ENCODE peak calls at places on chromosomes 5 and 9, in five cellular contexts. W, X, R, T and P are unnamed samples.

GRCh38 chr5:181204561-181205401 is at the start of gene TRIM7:
- DNase-seq in W (no peak), X (peak), R (no peak), T (peak), P (no peak)

GRCh38 chr9:107739601-107740082 is 250.1 kb upstream of the KLF4 start:
- DNase-seq in W (no peak), X (no peak), R (peak), T (no peak), P (no peak)

GRCh38 chr5:93793159-93793781 is 51.9 kb upstream of the POU5F2 start:
- DNase-seq in W (no peak), X (no peak), R (no peak), T (no peak), P (no peak)

GRCh38 chr9:4666042-4666699 is at the start of gene SPATA6L:
- DNase-seq in W (no peak), X (peak), R (peak), T (peak), P (peak)

GRCh38 chr5:93578179-93578812 is 2.7 kb downstream of the NR2F1-AS1 start:
- DNase-seq in W (no peak), X (no peak), R (no peak), T (no peak), P (no peak)

GRCh38 chr5:177531209-177531940 is 14.6 kb upstream of the DDX41 start:
- DNase-seq in W (no peak), X (no peak), R (no peak), T (no peak), P (no peak)

GRCh38 chr5:27041372-27041771 is 3.0 kb upstream of the CDH9 start:
- DNase-seq in W (no peak), X (no peak), R (no peak), T (no peak), P (no peak)

GRCh38 chr9:116274293-116274692 is 120.7 kb downstream of the PAPPA start:
- DNase-seq in W (no peak), X (no peak), R (no peak), T (no peak), P (no peak)

GRCh38 chr5:91174418-91174817 is 208.7 kb downstream of the ARRDC3 start:
- DNase-seq in W (no peak), X (no peak), R (no peak), T (no peak), P (no peak)

GRCh38 chr5:19745247-19745646 is 242.8 kb downstream of the CDH18 start:
- DNase-seq in W (no peak), X (no peak), R (peak), T (no peak), P (no peak)

GRCh38 chr5:58786904-58787303 is 204.0 kb downstream of the RAB3C start:
- DNase-seq in W (no peak), X (no peak), R (no peak), T (no peak), P (no peak)

GRCh38 chr5:58042933-58043606 is 416.8 kb downstream of the PLK2 start:
- DNase-seq in W (no peak), X (peak), R (no peak), T (no peak), P (peak)

GRCh38 chr9:131277673-131278420 is 1.5 kb upstream of the FAM78A start:
- DNase-seq in W (peak), X (peak), R (peak), T (peak), P (peak)

DNA sequence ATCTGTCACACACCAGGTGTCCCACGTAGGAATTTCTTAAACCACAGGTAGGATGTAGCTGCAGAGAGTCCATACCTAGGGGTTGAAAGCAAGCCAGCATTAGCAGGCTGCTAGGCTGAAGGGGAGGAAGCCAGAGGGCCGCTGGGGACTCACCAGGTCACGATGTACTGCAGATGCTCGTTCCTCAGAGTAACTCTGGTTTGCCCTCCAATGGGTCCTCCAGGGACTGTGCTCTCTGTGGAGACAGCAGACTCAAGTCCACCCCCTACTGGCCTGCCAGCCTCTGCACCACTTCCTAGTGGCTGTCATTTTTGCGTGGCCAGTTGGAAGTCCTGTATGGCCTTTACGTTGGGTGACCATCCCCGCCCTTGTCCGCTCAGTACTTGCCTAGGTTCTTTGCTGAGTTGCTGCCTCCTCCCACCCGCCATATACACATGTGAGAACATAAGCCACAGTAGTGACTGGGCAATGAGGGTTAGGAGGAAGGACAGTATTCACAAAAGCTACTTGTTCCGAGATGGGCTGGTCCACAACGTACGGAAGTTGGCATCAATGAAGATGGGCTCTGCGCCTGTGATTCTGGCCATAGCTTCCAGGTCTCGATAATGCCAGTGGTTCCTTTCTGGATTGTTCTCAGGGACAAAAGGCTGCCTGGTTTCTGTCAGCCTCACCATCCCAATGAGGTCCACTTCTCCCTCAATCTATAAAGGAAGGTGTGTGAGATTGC is 4.1 kb downstream of the RPL7A start:
- DNase-seq in W (no peak), X (no peak), R (peak), T (peak), P (peak)
- TF ChIP-seq POLR2A in W (no peak), X (no peak), R (no peak), T (no peak), P (peak)

GRCh38 chr5:136042665-136043121 is 13.9 kb downstream of the TGFBI start:
- DNase-seq in W (no peak), X (no peak), R (no peak), T (no peak), P (no peak)
- TF ChIP-seq POLR2A in W (no peak), X (no peak), R (no peak), T (no peak), P (no peak)

GRCh38 chr5:179608131-179608581 is 15.3 kb downstream of the HNRNPH1 start:
- DNase-seq in W (no peak), X (no peak), R (no peak), T (no peak), P (no peak)
- TF ChIP-seq POLR2A in W (no peak), X (no peak), R (peak), T (no peak), P (no peak)

DNA sequence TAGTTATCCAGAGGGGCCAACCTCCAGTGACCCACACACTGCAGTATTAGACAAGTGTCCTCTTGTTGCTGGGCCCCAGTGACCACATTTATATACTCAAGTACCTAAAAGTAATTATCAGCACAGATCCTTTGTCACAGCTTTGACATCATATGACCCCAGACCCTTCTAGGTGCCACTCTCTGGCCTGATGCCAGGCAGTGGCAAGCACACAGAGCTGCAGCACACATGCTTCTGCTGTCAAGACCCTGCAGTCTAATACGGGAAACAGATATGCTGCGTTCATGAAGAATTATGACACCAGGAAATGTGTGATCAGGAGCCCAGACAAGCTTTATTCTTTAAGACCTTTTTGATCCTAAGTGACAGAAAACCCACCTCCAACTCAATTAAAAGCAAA is 63.8 kb upstream of the AFAP1L1 start:
- DNase-seq in W (no peak), X (no peak), R (no peak), T (no peak), P (no peak)
- TF ChIP-seq POLR2A in W (no peak), X (no peak), R (no peak), T (no peak), P (no peak)

DNA sequence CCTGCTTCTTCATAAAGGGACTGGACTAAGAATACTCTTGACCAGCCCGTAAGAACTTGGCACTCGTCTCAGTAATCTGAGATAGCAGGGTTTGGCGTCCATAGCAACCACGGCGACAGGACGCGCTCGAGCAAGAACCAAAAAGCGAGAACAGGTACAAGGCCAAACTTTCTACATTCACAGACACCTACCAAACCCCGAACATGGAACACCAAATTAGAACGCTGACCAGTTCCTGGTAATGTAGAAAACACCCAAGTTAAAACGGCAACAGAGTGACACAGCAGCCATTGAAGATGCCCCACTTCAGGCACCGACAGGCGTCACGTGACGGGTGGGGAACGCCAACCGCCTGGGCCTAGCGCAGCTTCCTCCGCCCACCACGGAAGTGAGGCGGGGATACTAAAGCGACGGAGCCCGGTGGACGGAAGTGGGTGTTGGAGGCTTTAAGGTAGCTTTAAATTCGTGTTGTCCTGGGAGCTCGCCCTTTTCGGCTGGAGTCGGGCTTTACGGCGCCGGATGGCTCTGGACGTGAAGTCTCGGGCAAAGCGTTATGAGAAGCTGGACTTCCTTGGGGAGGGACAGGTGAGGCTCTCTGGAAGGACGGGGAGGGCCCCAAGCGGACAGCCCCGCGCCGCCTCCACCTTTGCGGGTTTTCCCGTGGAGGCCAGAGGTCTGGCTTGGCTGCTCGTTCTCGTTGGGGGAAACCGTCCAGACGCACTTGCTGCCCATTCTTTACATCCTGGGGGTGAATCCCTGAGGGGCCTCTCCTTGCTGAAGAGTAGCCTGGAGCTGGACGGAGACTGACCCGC is at the start of gene CDK7:
- DNase-seq in W (peak), X (peak), R (peak), T (peak), P (peak)
- TF ChIP-seq POLR2A in W (peak), X (peak), R (peak), T (peak), P (peak)

DNA sequence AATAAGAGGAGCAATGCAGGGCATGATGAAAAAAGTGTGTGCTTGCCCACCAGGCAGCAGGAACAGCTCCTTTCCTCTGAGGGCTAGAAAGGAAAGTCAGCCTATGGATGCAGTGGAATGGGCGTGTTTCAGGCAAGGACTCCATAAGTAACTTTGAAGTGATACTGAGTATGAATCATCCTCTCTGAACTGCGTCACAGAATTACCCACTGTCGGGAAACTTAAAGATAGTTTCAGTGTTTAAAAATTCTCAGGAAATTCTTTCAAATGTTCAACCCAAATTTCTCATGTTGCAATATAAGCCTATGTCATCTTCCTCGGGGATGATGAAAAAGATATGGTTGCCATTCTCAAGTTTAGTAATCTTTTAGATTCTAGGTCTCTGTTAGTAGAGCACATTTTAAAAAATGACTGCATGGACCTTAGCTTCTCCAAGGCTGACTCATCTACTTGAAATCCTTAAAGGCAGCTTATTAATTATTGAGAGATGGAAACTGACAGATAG is 27.7 kb downstream of the PTCD2 start:
- DNase-seq in W (peak), X (no peak), R (no peak), T (peak), P (peak)
- TF ChIP-seq POLR2A in W (no peak), X (no peak), R (no peak), T (no peak), P (no peak)

GRCh38 chr9:128203024-128203841 is at the start of gene DNM1:
- DNase-seq in W (no peak), X (peak), R (peak), T (peak), P (peak)
- TF ChIP-seq POLR2A in W (peak), X (no peak), R (no peak), T (peak), P (no peak)

DNA sequence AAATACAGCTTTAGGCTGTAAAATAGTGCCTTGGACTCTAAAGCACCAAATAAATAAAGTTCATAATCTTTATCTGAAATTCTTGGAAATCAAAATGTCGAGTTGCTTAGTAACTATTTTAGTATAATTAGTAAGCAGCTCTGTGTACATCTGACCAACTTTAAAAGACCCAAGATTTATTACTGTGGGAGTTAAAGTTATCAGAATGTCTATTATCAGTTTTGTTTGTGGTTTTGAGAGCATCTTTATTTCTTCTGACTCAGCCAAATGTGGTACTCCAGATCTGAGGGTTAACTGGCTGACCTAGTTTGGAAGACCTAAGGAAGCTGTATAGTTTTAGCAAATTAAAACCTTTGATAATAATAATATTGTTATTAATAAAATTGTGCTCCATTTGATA is 81.2 kb downstream of the PRLR start:
- DNase-seq in W (no peak), X (no peak), R (no peak), T (no peak), P (no peak)
- TF ChIP-seq POLR2A in W (no peak), X (no peak), R (no peak), T (no peak), P (no peak)

DNA sequence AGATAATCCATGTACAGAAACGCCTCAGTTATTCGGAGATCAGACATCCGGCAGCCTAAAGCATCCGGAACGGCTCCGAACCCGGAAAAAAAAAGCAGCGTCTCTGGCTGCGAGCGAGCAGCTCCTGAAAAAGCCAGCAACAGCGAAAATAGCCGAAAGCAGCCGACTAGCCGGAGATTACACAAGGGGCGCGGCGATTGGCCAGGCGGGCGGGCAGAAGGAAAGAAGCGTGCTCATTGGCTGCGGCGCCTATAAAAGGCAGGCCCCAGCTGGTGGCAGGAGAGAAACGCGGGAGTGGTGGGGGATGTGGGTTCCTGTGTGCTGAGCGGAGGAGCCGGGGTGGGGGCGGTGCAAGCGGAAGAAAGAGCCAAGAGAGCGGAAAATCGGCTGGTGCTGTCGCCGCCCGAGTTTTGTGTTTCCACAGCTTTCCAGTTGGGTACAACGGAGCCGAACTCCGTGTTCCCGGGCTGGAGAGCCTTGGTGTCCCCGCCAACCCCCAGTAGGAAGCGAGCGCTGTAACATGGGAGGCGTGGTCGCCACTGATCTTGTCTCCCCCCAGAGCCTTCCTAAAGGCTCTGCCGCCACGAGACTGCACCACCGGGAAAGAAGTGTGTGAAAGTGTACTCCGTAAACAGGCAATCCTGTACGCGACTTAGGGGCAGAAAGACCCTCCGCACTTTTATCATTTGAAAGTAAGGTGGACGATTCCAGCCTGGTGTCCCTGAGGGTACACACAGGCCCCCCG is at the start of gene ARL15:
- DNase-seq in W (peak), X (peak), R (peak), T (peak), P (peak)
- TF ChIP-seq POLR2A in W (peak), X (peak), R (peak), T (peak), P (peak)